ENCODE peak calls at places on chromosome 21, in five cellular contexts. D, A, C, G and Y are unnamed samples.

GRCh38 chr21:42063578-42064521 is 7.3 kb upstream of the UMODL1 start:
- DNase-seq in D (no peak), A (no peak), C (no peak), G (no peak), Y (no peak)

GRCh38 chr21:33036430-33037162 is 10.9 kb downstream of the OLIG2 start:
- DNase-seq in D (no peak), A (no peak), C (peak; percentile 79), G (peak; percentile 21), Y (no peak)

GRCh38 chr21:46022551-46023107 is 41.1 kb downstream of the COL6A1 start:
- DNase-seq in D (no peak), A (no peak), C (no peak), G (peak; percentile 25), Y (no peak)

GRCh38 chr21:43311303-43311817 is 115.6 kb downstream of the SIK1 start:
- DNase-seq in D (no peak), A (no peak), C (no peak), G (no peak), Y (no peak)

GRCh38 chr21:46179708-46180078 is 4.6 kb downstream of the SPATC1L start:
- DNase-seq in D (no peak), A (no peak), C (no peak), G (no peak), Y (no peak)

GRCh38 chr21:16279658-16280581 is 550.1 kb downstream of the USP25 start:
- DNase-seq in D (peak; percentile 75), A (no peak), C (peak; percentile 70), G (peak; percentile 20), Y (peak; percentile 76)

GRCh38 chr21:21029159-21029558 is 30.9 kb downstream of the NCAM2 start:
- DNase-seq in D (no peak), A (no peak), C (no peak), G (no peak), Y (peak; percentile 6)

GRCh38 chr21:36696640-36697472 is 2.1 kb upstream of the SIM2 start:
- DNase-seq in D (no peak), A (peak; percentile 43), C (no peak), G (peak; percentile 26), Y (no peak)

GRCh38 chr21:31490471-31490870 is 146.4 kb upstream of the TIAM1 start:
- DNase-seq in D (no peak), A (no peak), C (no peak), G (peak; percentile 62), Y (no peak)

GRCh38 chr21:42722808-42723470 is 69.5 kb downstream of the PDE9A start:
- DNase-seq in D (no peak), A (no peak), C (no peak), G (no peak), Y (no peak)

GRCh38 chr21:41068411-41069304 is 99.3 kb upstream of the BACE2 start:
- DNase-seq in D (peak; percentile 79), A (peak; percentile 87), C (peak; percentile 30), G (peak; percentile 88), Y (peak; percentile 91)

GRCh38 chr21:41328660-41329300 is 12.2 kb downstream of the FAM3B start:
- DNase-seq in D (no peak), A (no peak), C (no peak), G (peak; percentile 30), Y (no peak)

GRCh38 chr21:41666641-41667051 is 100.2 kb downstream of the RIPK4 start:
- DNase-seq in D (no peak), A (no peak), C (no peak), G (no peak), Y (no peak)

GRCh38 chr21:15224346-15225086 is 159.7 kb upstream of the NRIP1 start:
- DNase-seq in D (no peak), A (no peak), C (no peak), G (no peak), Y (peak; percentile 5)

GRCh38 chr21:32256873-32257620 is 21.8 kb downstream of the MIS18A start:
- DNase-seq in D (no peak), A (peak; percentile 85), C (peak; percentile 95), G (peak; percentile 21), Y (peak; percentile 93)

GRCh38 chr21:46065993-46066842 is 31.7 kb upstream of the COL6A2 start:
- DNase-seq in D (no peak), A (no peak), C (no peak), G (no peak), Y (no peak)

GRCh38 chr21:21039624-21040023 is 41.4 kb downstream of the NCAM2 start:
- DNase-seq in D (no peak), A (no peak), C (no peak), G (no peak), Y (no peak)

GRCh38 chr21:42609806-42610205 is 43.6 kb upstream of the PDE9A start:
- DNase-seq in D (no peak), A (no peak), C (no peak), G (no peak), Y (no peak)

GRCh38 chr21:41664881-41665765 is 101.7 kb downstream of the RIPK4 start:
- DNase-seq in D (no peak), A (no peak), C (peak; percentile 18), G (no peak), Y (peak; percentile 67)

GRCh38 chr21:14757533-14758327 is 211.6 kb upstream of the SAMSN1 start:
- DNase-seq in D (no peak), A (no peak), C (no peak), G (no peak), Y (no peak)

GRCh38 chr21:36554411-36555157 is 74.7 kb upstream of the CLDN14 start:
- DNase-seq in D (no peak), A (no peak), C (no peak), G (peak; percentile 43), Y (no peak)

GRCh38 chr21:43304206-43304605 is 122.7 kb downstream of the SIK1 start:
- DNase-seq in D (no peak), A (no peak), C (no peak), G (no peak), Y (no peak)

GRCh38 chr21:42621828-42622199 is 31.6 kb upstream of the PDE9A start:
- DNase-seq in D (no peak), A (no peak), C (no peak), G (no peak), Y (no peak)

GRCh38 chr21:40269239-40269638 is 402.0 kb downstream of the PCP4 start:
- DNase-seq in D (no peak), A (no peak), C (no peak), G (no peak), Y (no peak)

GRCh38 chr21:31771685-31772084 is 39.8 kb upstream of the SCAF4 start:
- DNase-seq in D (no peak), A (no peak), C (no peak), G (no peak), Y (no peak)

GRCh38 chr21:41410361-41410760 is 15.7 kb upstream of the MX1 start:
- DNase-seq in D (no peak), A (no peak), C (no peak), G (no peak), Y (no peak)

GRCh38 chr21:43343992-43344886 is 82.7 kb downstream of the SIK1 start:
- DNase-seq in D (no peak), A (no peak), C (no peak), G (no peak), Y (no peak)

GRCh38 chr21:19120591-19120990 is 717.0 kb upstream of the TMPRSS15 start:
- DNase-seq in D (no peak), A (no peak), C (no peak), G (peak; percentile 48), Y (no peak)

GRCh38 chr21:26842300-26842699 is 2.9 kb downstream of the ADAMTS1 start:
- DNase-seq in D (no peak), A (no peak), C (no peak), G (no peak), Y (peak; percentile 10)

GRCh38 chr21:31870472-31870871 is 2.3 kb upstream of the HUNK start:
- DNase-seq in D (no peak), A (no peak), C (no peak), G (no peak), Y (no peak)

GRCh38 chr21:44869860-44870747 is 3.4 kb downstream of the PTTG1IP start:
- DNase-seq in D (no peak), A (no peak), C (peak; percentile 92), G (peak; percentile 94), Y (peak; percentile 96)
- H3K4me3 ChIP-seq in D (no peak overlapping the region), A (peak overlapping the region; percentile 88), C (no peak overlapping the region), G (no peak overlapping the region), Y (peak overlapping the region; percentile 92)

GRCh38 chr21:34843562-34843961 is 174.8 kb downstream of the CLIC6 start:
- DNase-seq in D (no peak), A (no peak), C (no peak), G (no peak), Y (no peak)

GRCh38 chr21:34846214-34846575 is 177.4 kb downstream of the CLIC6 start:
- DNase-seq in D (no peak), A (no peak), C (no peak), G (no peak), Y (peak; percentile 30)

GRCh38 chr21:34844924-34845238 is 176.1 kb downstream of the CLIC6 start:
- DNase-seq in D (no peak), A (no peak), C (no peak), G (no peak), Y (no peak)

GRCh38 chr21:34845521-34846213 is 176.9 kb downstream of the CLIC6 start:
- DNase-seq in D (no peak), A (no peak), C (peak; percentile 80), G (no peak), Y (peak; percentile 87)

DNA sequence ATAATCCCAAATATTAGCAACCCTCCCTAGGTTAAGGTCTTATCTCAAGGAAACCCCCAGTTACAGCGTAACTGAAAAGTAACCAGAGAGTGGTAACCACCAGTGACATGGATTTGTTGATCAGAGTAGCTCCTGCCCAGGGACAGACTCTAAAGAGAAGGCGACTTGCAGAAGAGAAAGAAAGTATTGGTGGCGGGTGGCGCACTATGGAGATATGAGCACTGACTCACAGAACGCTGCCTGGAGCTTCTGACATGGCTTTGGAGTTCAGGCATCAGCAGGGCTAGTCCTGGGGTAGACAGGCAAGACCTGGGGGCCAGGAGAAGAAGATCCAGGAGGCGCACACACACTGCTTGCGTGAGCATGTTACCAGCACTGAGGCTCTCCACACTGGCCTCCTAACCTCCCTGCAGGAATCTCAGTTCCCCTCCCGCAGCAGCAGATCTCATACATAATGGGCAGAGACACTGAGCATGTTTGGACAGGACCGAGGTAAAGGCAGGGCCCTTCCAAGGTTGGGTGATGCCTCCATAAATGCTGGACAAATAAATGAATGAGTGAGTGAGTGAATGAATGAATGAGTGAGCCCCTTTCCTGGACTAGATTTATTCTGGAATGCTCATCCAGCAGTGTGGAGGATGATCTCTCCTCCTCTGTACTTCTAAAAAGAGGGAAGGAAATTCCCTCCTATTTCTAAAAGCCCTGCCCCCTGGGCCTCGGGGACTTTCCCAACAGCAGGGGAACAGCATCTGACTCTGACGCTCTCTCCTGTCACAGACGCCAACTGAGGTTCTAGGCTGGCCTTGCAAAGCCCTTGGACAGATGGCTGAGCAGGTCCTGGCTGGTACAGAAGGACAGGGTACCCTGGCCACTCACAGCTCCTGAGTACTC is 175.5 kb downstream of the CLIC6 start:
- DNase-seq in D (no peak), A (no peak), C (no peak), G (no peak), Y (peak; percentile 53)
- H3K9ac ChIP-seq in D (no peak overlapping the region), A (no peak overlapping the region), C (no peak overlapping the region), G (no peak overlapping the region), Y (peak overlapping the region; percentile 76)

DNA sequence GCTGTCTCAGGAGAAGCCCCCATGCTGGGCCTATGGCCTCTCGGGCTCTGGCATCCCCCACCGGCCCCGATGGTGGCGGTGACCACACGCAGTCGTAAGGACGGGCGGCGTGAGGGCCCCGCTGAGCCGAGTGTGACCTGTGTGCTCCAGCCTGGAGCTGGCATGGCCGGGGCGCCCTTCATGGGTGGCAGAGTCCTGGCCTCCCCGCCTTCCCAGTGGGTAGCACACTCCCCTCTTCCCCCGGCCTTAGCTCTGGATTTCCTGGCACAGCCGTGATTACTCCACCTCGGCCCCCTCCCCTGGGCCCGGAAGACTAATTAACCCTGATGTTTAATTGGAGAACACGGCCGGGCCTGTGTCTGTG is 44.6 kb downstream of the SLX9 start:
- DNase-seq in D (no peak), A (peak; percentile 71), C (no peak), G (no peak), Y (no peak)
- H3K4me1 ChIP-seq in D (peaks cover 11% of the 10 kb centered on the region), A (no peaks in the 10 kb centered on the region), C (peaks cover 12% of the 10 kb centered on the region), G (no peaks in the 10 kb centered on the region), Y (no peaks in the 10 kb centered on the region)

GRCh38 chr21:28025111-28025510 is 967.6 kb downstream of the LTN1 start:
- DNase-seq in D (no peak), A (no peak), C (no peak), G (no peak), Y (peak; percentile 11)
- H3K4me3 ChIP-seq in D (no peak overlapping the region), A (no peak overlapping the region), C (no peak overlapping the region), G (no peak overlapping the region), Y (no peak overlapping the region)